ENCODE peak calls at places on chromosome 10, in ten cellular contexts. One of them, this sample, is unnamed. For H3K4me1, the result is how much of the 10 kb centered on the place peaks cover.

GRCh38 chr10:34859170-34859569 is 44.1 kb upstream of the PARD3 start:
- DNase-seq in GM23248: peak
- DNase-seq in upper lobe of right lung: no peak
- DNase-seq in OCI-LY7: no peak
- DNase-seq in left ventricle myocardium inferior: no peak
- DNase-seq in body of pancreas: no peak
- DNase-seq in breast epithelium: no peak
- DNase-seq in ovary: no peak
- DNase-seq in A549: no peak
- DNase-seq in Karpas-422: no peak
- DNase-seq in this sample: no peak

GRCh38 chr10:73956476-73957338 is 41.2 kb upstream of the VCL start:
- DNase-seq in A549: no peak
- DNase-seq in upper lobe of right lung: no peak
- DNase-seq in left ventricle myocardium inferior: no peak
- DNase-seq in GM23248: peak
- DNase-seq in OCI-LY7: peak
- DNase-seq in ovary: no peak
- DNase-seq in breast epithelium: peak
- DNase-seq in body of pancreas: no peak
- DNase-seq in Karpas-422: peak
- DNase-seq in this sample: peak

GRCh38 chr10:33680036-33680435 is 345.6 kb upstream of the NRP1 start:
- DNase-seq in breast epithelium: no peak
- DNase-seq in A549: no peak
- DNase-seq in ovary: no peak
- DNase-seq in body of pancreas: no peak
- DNase-seq in OCI-LY7: no peak
- DNase-seq in Karpas-422: no peak
- DNase-seq in upper lobe of right lung: no peak
- DNase-seq in left ventricle myocardium inferior: no peak
- DNase-seq in GM23248: no peak
- DNase-seq in this sample: no peak

GRCh38 chr10:80405035-80405434 is 3.3 kb upstream of the PRXL2A start:
- DNase-seq in upper lobe of right lung: no peak
- DNase-seq in A549: no peak
- DNase-seq in ovary: no peak
- DNase-seq in Karpas-422: no peak
- DNase-seq in breast epithelium: no peak
- DNase-seq in body of pancreas: no peak
- DNase-seq in left ventricle myocardium inferior: no peak
- DNase-seq in GM23248: no peak
- DNase-seq in OCI-LY7: no peak
- DNase-seq in this sample: no peak

GRCh38 chr10:101789686-101790085 is 6.4 kb upstream of the NPM3 start:
- DNase-seq in A549: no peak
- DNase-seq in ovary: no peak
- DNase-seq in breast epithelium: no peak
- DNase-seq in body of pancreas: no peak
- DNase-seq in left ventricle myocardium inferior: no peak
- DNase-seq in GM23248: no peak
- DNase-seq in OCI-LY7: no peak
- DNase-seq in Karpas-422: no peak
- DNase-seq in upper lobe of right lung: no peak
- DNase-seq in this sample: no peak

GRCh38 chr10:128087884-128088695 is 38.1 kb downstream of the MKI67 start:
- DNase-seq in left ventricle myocardium inferior: no peak
- DNase-seq in breast epithelium: no peak
- DNase-seq in OCI-LY7: peak
- DNase-seq in GM23248: no peak
- DNase-seq in body of pancreas: no peak
- DNase-seq in ovary: no peak
- DNase-seq in A549: peak
- DNase-seq in Karpas-422: peak
- DNase-seq in upper lobe of right lung: no peak
- DNase-seq in this sample: no peak

GRCh38 chr10:132114953-132115520 is 49.3 kb downstream of the JAKMIP3 start:
- DNase-seq in A549: no peak
- DNase-seq in breast epithelium: no peak
- DNase-seq in Karpas-422: no peak
- DNase-seq in ovary: no peak
- DNase-seq in OCI-LY7: no peak
- DNase-seq in upper lobe of right lung: peak
- DNase-seq in left ventricle myocardium inferior: peak
- DNase-seq in body of pancreas: no peak
- DNase-seq in GM23248: no peak
- DNase-seq in this sample: peak

GRCh38 chr10:95339863-95340262 is 49.1 kb upstream of the PDLIM1 start:
- DNase-seq in Karpas-422: no peak
- DNase-seq in GM23248: no peak
- DNase-seq in left ventricle myocardium inferior: no peak
- DNase-seq in upper lobe of right lung: no peak
- DNase-seq in OCI-LY7: no peak
- DNase-seq in breast epithelium: no peak
- DNase-seq in A549: no peak
- DNase-seq in ovary: no peak
- DNase-seq in body of pancreas: no peak
- DNase-seq in this sample: no peak

GRCh38 chr10:11612004-11613001 is 853 bp upstream of the USP6NL start:
- DNase-seq in OCI-LY7: peak
- DNase-seq in breast epithelium: no peak
- DNase-seq in upper lobe of right lung: no peak
- DNase-seq in ovary: peak
- DNase-seq in Karpas-422: peak
- DNase-seq in GM23248: peak
- DNase-seq in left ventricle myocardium inferior: no peak
- DNase-seq in body of pancreas: no peak
- DNase-seq in A549: no peak
- DNase-seq in this sample: no peak

GRCh38 chr10:124665558-124665957 is 78.6 kb downstream of the FAM53B start:
- DNase-seq in Karpas-422: no peak
- DNase-seq in left ventricle myocardium inferior: no peak
- DNase-seq in ovary: no peak
- DNase-seq in breast epithelium: no peak
- DNase-seq in A549: peak
- DNase-seq in OCI-LY7: no peak
- DNase-seq in GM23248: no peak
- DNase-seq in body of pancreas: no peak
- DNase-seq in upper lobe of right lung: no peak
- DNase-seq in this sample: no peak

GRCh38 chr10:86971146-86971991 is 3.1 kb downstream of the ADIRF start:
- DNase-seq in breast epithelium: peak
- DNase-seq in ovary: peak
- DNase-seq in left ventricle myocardium inferior: peak
- DNase-seq in upper lobe of right lung: peak
- DNase-seq in A549: peak
- DNase-seq in GM23248: peak
- DNase-seq in Karpas-422: no peak
- DNase-seq in body of pancreas: peak
- DNase-seq in OCI-LY7: no peak
- DNase-seq in this sample: peak

GRCh38 chr10:2701802-2702201 is 365.5 kb upstream of the PFKP start:
- DNase-seq in left ventricle myocardium inferior: no peak
- DNase-seq in ovary: no peak
- DNase-seq in body of pancreas: no peak
- DNase-seq in A549: no peak
- DNase-seq in upper lobe of right lung: no peak
- DNase-seq in Karpas-422: no peak
- DNase-seq in breast epithelium: no peak
- DNase-seq in GM23248: no peak
- DNase-seq in OCI-LY7: no peak
- DNase-seq in this sample: no peak

GRCh38 chr10:124739119-124739921 is 4.9 kb downstream of the FAM53B start:
- DNase-seq in breast epithelium: no peak
- DNase-seq in GM23248: no peak
- DNase-seq in Karpas-422: no peak
- DNase-seq in A549: no peak
- DNase-seq in left ventricle myocardium inferior: no peak
- DNase-seq in upper lobe of right lung: no peak
- DNase-seq in body of pancreas: no peak
- DNase-seq in OCI-LY7: no peak
- DNase-seq in ovary: no peak
- DNase-seq in this sample: peak

GRCh38 chr10:101839421-101840063 is 4.1 kb downstream of the KCNIP2 start:
- DNase-seq in GM23248: peak
- DNase-seq in ovary: no peak
- DNase-seq in left ventricle myocardium inferior: peak
- DNase-seq in upper lobe of right lung: peak
- DNase-seq in Karpas-422: peak
- DNase-seq in A549: no peak
- DNase-seq in body of pancreas: no peak
- DNase-seq in breast epithelium: no peak
- DNase-seq in OCI-LY7: no peak
- DNase-seq in this sample: no peak

GRCh38 chr10:22624289-22624738 is 90.1 kb downstream of the PIP4K2A start:
- DNase-seq in ovary: no peak
- DNase-seq in upper lobe of right lung: no peak
- DNase-seq in Karpas-422: no peak
- DNase-seq in GM23248: peak
- DNase-seq in body of pancreas: no peak
- DNase-seq in breast epithelium: no peak
- DNase-seq in left ventricle myocardium inferior: no peak
- DNase-seq in OCI-LY7: no peak
- DNase-seq in A549: peak
- DNase-seq in this sample: no peak

GRCh38 chr10:4848341-4849041 is 22.5 kb downstream of the AKR1E2 start:
- DNase-seq in upper lobe of right lung: no peak
- DNase-seq in OCI-LY7: no peak
- DNase-seq in left ventricle myocardium inferior: no peak
- DNase-seq in breast epithelium: no peak
- DNase-seq in GM23248: peak
- DNase-seq in body of pancreas: no peak
- DNase-seq in ovary: no peak
- DNase-seq in Karpas-422: no peak
- DNase-seq in A549: peak
- DNase-seq in this sample: no peak
- H3K27ac ChIP-seq in upper lobe of right lung: no peak
- H3K27ac ChIP-seq in OCI-LY7: no peak
- H3K27ac ChIP-seq in left ventricle myocardium inferior: peak
- H3K27ac ChIP-seq in breast epithelium: peak
- H3K27ac ChIP-seq in GM23248: peak
- H3K27ac ChIP-seq in body of pancreas: no peak
- H3K27ac ChIP-seq in ovary: no peak
- H3K27ac ChIP-seq in Karpas-422: no peak
- H3K27ac ChIP-seq in A549: peak
- H3K27ac ChIP-seq in this sample: peak

DNA sequence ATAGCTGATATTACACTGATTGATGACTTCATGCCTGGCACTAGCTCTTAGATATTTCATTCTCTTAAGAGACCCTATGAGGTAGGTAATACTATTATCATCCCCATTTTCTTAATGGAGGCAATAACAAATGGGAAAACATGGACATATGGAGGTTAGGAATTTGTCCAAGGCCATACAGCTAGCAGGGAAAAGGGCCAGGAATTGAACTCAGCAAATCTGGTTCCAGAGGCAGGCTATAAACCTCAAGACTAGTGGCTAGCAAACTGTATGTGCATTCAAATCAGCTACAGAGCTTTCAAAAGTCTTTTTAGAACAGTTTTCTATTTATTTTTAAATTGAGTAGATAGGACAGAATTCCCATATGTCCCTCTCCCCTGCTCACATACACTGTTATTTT is 16.2 kb downstream of the FAM24B start:
- DNase-seq in ovary: no peak
- DNase-seq in body of pancreas: no peak
- DNase-seq in A549: no peak
- DNase-seq in GM23248: no peak
- DNase-seq in OCI-LY7: no peak
- DNase-seq in breast epithelium: no peak
- DNase-seq in upper lobe of right lung: no peak
- DNase-seq in left ventricle myocardium inferior: no peak
- DNase-seq in Karpas-422: no peak
- DNase-seq in this sample: no peak
- H3K4me1 ChIP-seq in ovary: under half
- H3K4me1 ChIP-seq in body of pancreas: under half
- H3K4me1 ChIP-seq in A549: half or more
- H3K4me1 ChIP-seq in GM23248: half or more
- H3K4me1 ChIP-seq in OCI-LY7: under half
- H3K4me1 ChIP-seq in breast epithelium: under half
- H3K4me1 ChIP-seq in upper lobe of right lung: under half
- H3K4me1 ChIP-seq in left ventricle myocardium inferior: under half
- H3K4me1 ChIP-seq in Karpas-422: under half
- H3K4me1 ChIP-seq in this sample: under half

DNA sequence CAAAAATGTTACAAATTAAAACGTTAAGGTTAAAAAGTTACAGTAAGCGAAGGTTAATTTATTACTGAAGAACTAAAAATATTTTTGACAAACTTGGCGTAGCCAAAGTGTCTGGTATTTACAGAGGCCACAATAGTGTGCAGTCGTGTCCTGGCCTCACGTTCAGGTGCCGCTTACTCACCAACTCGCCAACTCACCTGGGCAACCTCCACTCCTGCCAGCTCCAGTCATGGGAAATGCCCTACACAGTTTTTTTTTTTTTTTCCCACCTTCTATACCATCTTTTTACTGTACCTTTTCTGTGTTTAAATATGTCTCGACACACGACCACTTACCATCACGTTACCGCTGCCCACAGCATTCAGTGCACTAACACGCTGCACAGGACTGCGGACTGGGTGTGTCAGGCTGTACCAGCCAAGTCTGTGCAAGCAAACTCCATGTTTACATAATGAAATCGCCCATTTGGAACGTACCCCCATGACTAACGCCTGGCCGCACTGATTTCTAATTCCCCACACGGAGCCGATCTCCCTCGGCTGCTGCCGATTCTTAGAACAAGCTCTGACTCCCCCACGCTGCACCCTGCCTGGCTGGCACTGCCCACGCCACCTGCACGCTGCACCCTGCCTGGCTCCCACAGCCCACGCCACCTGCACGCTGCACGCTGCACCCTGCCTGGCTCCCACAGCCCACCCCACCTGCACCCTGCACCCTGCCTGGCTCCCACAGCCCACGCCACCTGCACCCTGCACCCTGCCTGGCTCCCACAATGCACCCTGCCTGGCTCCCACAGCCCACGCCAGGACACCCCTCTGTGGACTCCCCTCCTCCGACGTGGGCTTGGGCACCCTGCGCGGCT is 203.2 kb downstream of the ZMYND11 start:
- DNase-seq in left ventricle myocardium inferior: no peak
- DNase-seq in GM23248: peak
- DNase-seq in breast epithelium: no peak
- DNase-seq in ovary: no peak
- DNase-seq in upper lobe of right lung: peak
- DNase-seq in OCI-LY7: no peak
- DNase-seq in body of pancreas: no peak
- DNase-seq in Karpas-422: no peak
- DNase-seq in A549: peak
- DNase-seq in this sample: no peak
- H3K27ac ChIP-seq in left ventricle myocardium inferior: no peak
- H3K27ac ChIP-seq in GM23248: no peak
- H3K27ac ChIP-seq in breast epithelium: no peak
- H3K27ac ChIP-seq in ovary: no peak
- H3K27ac ChIP-seq in upper lobe of right lung: no peak
- H3K27ac ChIP-seq in OCI-LY7: no peak
- H3K27ac ChIP-seq in body of pancreas: no peak
- H3K27ac ChIP-seq in Karpas-422: no peak
- H3K27ac ChIP-seq in A549: peak
- H3K27ac ChIP-seq in this sample: peak

GRCh38 chr10:13705526-13706169 is 118.9 kb downstream of the PRPF18 start:
- DNase-seq in OCI-LY7: no peak
- DNase-seq in Karpas-422: no peak
- DNase-seq in breast epithelium: no peak
- DNase-seq in body of pancreas: no peak
- DNase-seq in GM23248: no peak
- DNase-seq in A549: no peak
- DNase-seq in left ventricle myocardium inferior: peak
- DNase-seq in upper lobe of right lung: no peak
- DNase-seq in ovary: peak
- DNase-seq in this sample: no peak
- H3K4me1 ChIP-seq in OCI-LY7: under half
- H3K4me1 ChIP-seq in Karpas-422: under half
- H3K4me1 ChIP-seq in breast epithelium: under half
- H3K4me1 ChIP-seq in body of pancreas: half or more
- H3K4me1 ChIP-seq in GM23248: under half
- H3K4me1 ChIP-seq in A549: under half
- H3K4me1 ChIP-seq in left ventricle myocardium inferior: half or more
- H3K4me1 ChIP-seq in upper lobe of right lung: under half
- H3K4me1 ChIP-seq in ovary: under half
- H3K4me1 ChIP-seq in this sample: under half

This sample was measured in ascending aorta.